ENCODE peak calls at places on chromosomes 16 and 17, in five cellular contexts. One of them, this sample, is unnamed.

GRCh38 chr16:31200821-31201510 is 1.6 kb downstream of the PYCARD start:
- DNase-seq in tibial artery: no peak
- DNase-seq in GM23338: no peak
- DNase-seq in cardiac fibroblast: no peak
- DNase-seq in fibroblast of pulmonary artery: no peak
- DNase-seq in this sample: peak

GRCh38 chr17:42187833-42188232 is 2.6 kb upstream of the HCRT start:
- DNase-seq in cardiac fibroblast: no peak
- DNase-seq in fibroblast of pulmonary artery: no peak
- DNase-seq in tibial artery: no peak
- DNase-seq in GM23338: no peak
- DNase-seq in this sample: no peak

GRCh38 chr17:68514809-68515208 is 2.6 kb downstream of the PRKAR1A start:
- DNase-seq in GM23338: no peak
- DNase-seq in cardiac fibroblast: peak
- DNase-seq in tibial artery: no peak
- DNase-seq in fibroblast of pulmonary artery: peak
- DNase-seq in this sample: peak

GRCh38 chr17:16262201-16262600 is 45.2 kb downstream of the PIGL start:
- DNase-seq in fibroblast of pulmonary artery: no peak
- DNase-seq in GM23338: no peak
- DNase-seq in tibial artery: no peak
- DNase-seq in cardiac fibroblast: no peak
- DNase-seq in this sample: no peak

GRCh38 chr17:47873200-47874090 is 22.5 kb upstream of the SP6 start:
- DNase-seq in tibial artery: no peak
- DNase-seq in GM23338: peak
- DNase-seq in fibroblast of pulmonary artery: no peak
- DNase-seq in cardiac fibroblast: no peak
- DNase-seq in this sample: no peak

GRCh38 chr17:43329183-43329582 is 69.6 kb upstream of the ARL4D start:
- DNase-seq in fibroblast of pulmonary artery: no peak
- DNase-seq in GM23338: no peak
- DNase-seq in cardiac fibroblast: no peak
- DNase-seq in tibial artery: no peak
- DNase-seq in this sample: no peak

GRCh38 chr17:74276561-74277009 is 2.6 kb downstream of the DNAI2 start:
- DNase-seq in tibial artery: peak
- DNase-seq in GM23338: no peak
- DNase-seq in fibroblast of pulmonary artery: peak
- DNase-seq in cardiac fibroblast: peak
- DNase-seq in this sample: peak

GRCh38 chr17:71828182-71828596 is 292.6 kb upstream of the SOX9 start:
- DNase-seq in tibial artery: no peak
- DNase-seq in fibroblast of pulmonary artery: no peak
- DNase-seq in GM23338: peak
- DNase-seq in cardiac fibroblast: peak
- DNase-seq in this sample: no peak

GRCh38 chr17:33779399-33779697 is 475.7 kb upstream of the CCL2 start:
- DNase-seq in tibial artery: no peak
- DNase-seq in fibroblast of pulmonary artery: no peak
- DNase-seq in GM23338: no peak
- DNase-seq in cardiac fibroblast: no peak
- DNase-seq in this sample: no peak
- TF ChIP-seq CTCF in tibial artery: no peak
- TF ChIP-seq CTCF in fibroblast of pulmonary artery: no peak
- TF ChIP-seq CTCF in GM23338: no peak
- TF ChIP-seq CTCF in cardiac fibroblast: no peak
- TF ChIP-seq CTCF in this sample: no peak

GRCh38 chr17:76189741-76190140 is 48.7 kb upstream of the FOXJ1 start:
- DNase-seq in cardiac fibroblast: no peak
- DNase-seq in GM23338: no peak
- DNase-seq in fibroblast of pulmonary artery: no peak
- DNase-seq in tibial artery: no peak
- DNase-seq in this sample: no peak

GRCh38 chr17:76191891-76192290 is 48.4 kb downstream of the RNF157 start:
- DNase-seq in tibial artery: no peak
- DNase-seq in fibroblast of pulmonary artery: no peak
- DNase-seq in cardiac fibroblast: no peak
- DNase-seq in GM23338: no peak
- DNase-seq in this sample: no peak

GRCh38 chr17:76196675-76197074 is 43.6 kb downstream of the RNF157 start:
- DNase-seq in cardiac fibroblast: peak
- DNase-seq in GM23338: no peak
- DNase-seq in fibroblast of pulmonary artery: peak
- DNase-seq in tibial artery: peak
- DNase-seq in this sample: peak

GRCh38 chr17:76195281-76196096 is 44.8 kb downstream of the RNF157 start:
- DNase-seq in GM23338: no peak
- DNase-seq in tibial artery: no peak
- DNase-seq in cardiac fibroblast: no peak
- DNase-seq in fibroblast of pulmonary artery: no peak
- DNase-seq in this sample: no peak

DNA sequence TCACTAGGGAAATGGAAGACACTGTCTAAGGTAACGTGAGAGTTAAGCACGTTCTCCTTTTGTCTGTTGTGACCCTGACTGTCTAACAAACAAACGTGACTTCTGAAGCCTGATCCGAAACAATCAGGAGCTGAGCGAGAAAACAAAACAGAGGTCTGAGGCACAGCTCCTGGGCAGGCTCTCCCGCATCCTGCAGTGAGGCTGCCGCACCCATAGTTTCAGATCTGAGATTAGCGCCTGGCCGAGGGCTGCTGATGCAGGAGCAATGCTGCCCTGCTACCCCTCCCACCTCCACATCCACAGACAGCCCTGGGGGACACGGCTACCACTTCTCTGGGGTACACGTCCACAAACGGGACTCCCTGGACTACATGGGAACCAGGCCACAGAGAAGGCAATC is 46.7 kb downstream of the RNF157 start:
- DNase-seq in cardiac fibroblast: no peak
- DNase-seq in fibroblast of pulmonary artery: no peak
- DNase-seq in tibial artery: no peak
- DNase-seq in GM23338: peak
- DNase-seq in this sample: no peak
- H3K4me3 ChIP-seq in cardiac fibroblast: no peak
- H3K4me3 ChIP-seq in fibroblast of pulmonary artery: no peak
- H3K4me3 ChIP-seq in tibial artery: no peak
- H3K4me3 ChIP-seq in GM23338: no peak
- H3K4me3 ChIP-seq in this sample: no peak

DNA sequence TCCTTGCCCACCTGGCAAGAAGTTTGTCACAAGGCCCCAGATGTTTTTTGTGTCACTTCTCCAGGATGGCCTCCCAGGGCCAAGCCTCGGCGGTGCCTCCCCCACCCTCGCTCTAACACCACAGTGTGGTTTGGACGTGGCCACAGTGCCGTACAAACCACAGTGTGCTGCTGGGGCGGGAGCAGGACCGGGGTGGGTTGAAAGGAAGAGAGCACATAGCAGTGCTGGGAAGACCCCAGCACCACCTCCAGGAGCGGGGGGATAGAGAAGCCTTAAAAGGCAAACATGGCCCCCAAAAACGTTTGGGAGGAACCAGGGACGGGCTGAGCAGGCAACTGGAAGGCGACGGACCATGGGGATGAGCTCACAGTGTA is 5.0 kb upstream of the BCL6B start:
- DNase-seq in cardiac fibroblast: no peak
- DNase-seq in tibial artery: no peak
- DNase-seq in fibroblast of pulmonary artery: no peak
- DNase-seq in GM23338: no peak
- DNase-seq in this sample: no peak
- TF ChIP-seq CTCF in cardiac fibroblast: no peak
- TF ChIP-seq CTCF in tibial artery: no peak
- TF ChIP-seq CTCF in fibroblast of pulmonary artery: no peak
- TF ChIP-seq CTCF in GM23338: no peak
- TF ChIP-seq CTCF in this sample: no peak

DNA sequence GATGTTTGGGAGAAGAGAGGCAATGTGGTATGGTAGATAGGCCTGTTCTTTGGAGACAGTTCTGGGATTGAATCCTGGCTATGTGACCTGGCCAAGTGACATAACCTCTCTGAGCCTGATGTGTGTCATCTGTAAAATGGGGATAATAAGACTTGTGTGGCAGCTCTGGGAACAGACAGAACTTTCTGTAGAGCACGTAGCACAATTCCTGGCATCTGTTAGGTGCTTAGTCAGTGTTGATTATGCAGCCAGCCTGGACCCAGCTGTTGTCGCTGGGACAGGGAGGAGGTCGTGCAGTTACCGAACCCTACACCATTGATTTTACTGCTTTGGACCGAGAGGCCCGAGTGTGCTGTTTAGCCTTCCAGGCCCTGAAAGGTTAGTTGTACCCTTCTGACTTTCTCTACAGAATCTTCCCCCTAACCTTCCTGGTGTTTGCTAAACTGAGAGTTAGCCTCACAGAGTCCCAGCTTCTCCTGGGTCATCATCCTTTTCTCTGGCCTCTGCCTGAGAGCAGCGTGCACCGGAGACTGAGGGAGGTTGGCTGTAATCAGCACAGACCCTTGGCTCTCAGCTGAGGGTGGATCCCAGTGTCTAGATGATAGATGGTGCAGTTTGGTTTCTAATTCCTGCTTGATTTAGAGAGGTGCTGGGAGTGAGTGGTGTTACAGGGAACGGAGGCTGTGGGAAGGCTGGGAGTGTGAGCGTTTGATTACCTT is 31.9 kb downstream of the MSI2 start:
- DNase-seq in fibroblast of pulmonary artery: peak
- DNase-seq in cardiac fibroblast: peak
- DNase-seq in GM23338: no peak
- DNase-seq in tibial artery: no peak
- DNase-seq in this sample: peak
- H3K4me3 ChIP-seq in fibroblast of pulmonary artery: no peak
- H3K4me3 ChIP-seq in cardiac fibroblast: no peak
- H3K4me3 ChIP-seq in GM23338: no peak
- H3K4me3 ChIP-seq in tibial artery: no peak
- H3K4me3 ChIP-seq in this sample: no peak

GRCh38 chr17:82914375-82914774 is 74.6 kb upstream of the ZNF750 start:
- DNase-seq in GM23338: no peak
- DNase-seq in tibial artery: no peak
- DNase-seq in fibroblast of pulmonary artery: no peak
- DNase-seq in cardiac fibroblast: peak
- DNase-seq in this sample: peak

GRCh38 chr17:82915010-82915696 is 75.3 kb upstream of the ZNF750 start:
- DNase-seq in tibial artery: no peak
- DNase-seq in fibroblast of pulmonary artery: no peak
- DNase-seq in cardiac fibroblast: no peak
- DNase-seq in GM23338: peak
- DNase-seq in this sample: no peak

GRCh38 chr17:82912571-82913089 is 72.8 kb upstream of the ZNF750 start:
- DNase-seq in cardiac fibroblast: no peak
- DNase-seq in fibroblast of pulmonary artery: no peak
- DNase-seq in GM23338: no peak
- DNase-seq in tibial artery: no peak
- DNase-seq in this sample: peak

GRCh38 chr17:82911822-82912221 is 72.0 kb upstream of the ZNF750 start:
- DNase-seq in GM23338: no peak
- DNase-seq in cardiac fibroblast: no peak
- DNase-seq in tibial artery: peak
- DNase-seq in fibroblast of pulmonary artery: no peak
- DNase-seq in this sample: no peak

DNA sequence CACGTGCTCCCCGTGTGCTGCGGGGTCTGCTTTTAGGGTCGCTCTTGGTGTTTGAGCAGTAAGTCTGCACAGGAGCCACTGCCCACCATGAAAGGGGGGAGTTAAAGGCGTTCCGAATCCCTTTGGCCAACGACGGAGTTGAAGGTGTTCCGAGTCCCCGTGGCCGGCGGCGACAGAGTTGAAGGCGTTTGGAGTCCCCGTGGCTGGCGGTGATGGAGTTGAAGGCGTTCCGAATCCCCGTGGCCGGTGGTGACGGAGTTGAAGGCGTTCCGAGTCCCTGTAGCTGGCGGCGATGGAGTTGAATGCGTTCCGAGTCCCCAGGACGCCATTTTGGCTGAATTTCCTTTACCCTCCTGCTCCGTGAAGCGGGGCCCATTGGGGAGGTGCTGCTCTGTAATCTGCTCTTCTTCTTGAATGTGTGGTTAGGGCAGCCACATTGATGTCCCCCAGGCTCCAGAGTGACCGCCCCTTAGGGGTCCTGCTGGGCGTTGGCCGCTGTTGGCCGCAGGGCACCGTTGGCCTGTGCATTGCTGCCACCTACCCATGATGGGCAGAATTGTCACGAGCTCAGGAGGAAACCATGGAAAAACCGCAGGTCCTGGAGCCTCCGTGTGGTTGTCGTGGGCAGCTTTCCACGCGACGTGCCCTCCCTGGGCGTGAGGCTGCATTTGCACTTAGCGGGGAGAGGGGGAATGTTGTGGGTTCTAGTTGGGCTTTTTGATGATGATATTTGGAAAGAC is 73.7 kb upstream of the ZNF750 start:
- DNase-seq in GM23338: no peak
- DNase-seq in fibroblast of pulmonary artery: no peak
- DNase-seq in tibial artery: no peak
- DNase-seq in cardiac fibroblast: no peak
- DNase-seq in this sample: no peak
- TF ChIP-seq CTCF in GM23338: peak
- TF ChIP-seq CTCF in fibroblast of pulmonary artery: peak
- TF ChIP-seq CTCF in tibial artery: no peak
- TF ChIP-seq CTCF in cardiac fibroblast: no peak
- TF ChIP-seq CTCF in this sample: peak

DNA sequence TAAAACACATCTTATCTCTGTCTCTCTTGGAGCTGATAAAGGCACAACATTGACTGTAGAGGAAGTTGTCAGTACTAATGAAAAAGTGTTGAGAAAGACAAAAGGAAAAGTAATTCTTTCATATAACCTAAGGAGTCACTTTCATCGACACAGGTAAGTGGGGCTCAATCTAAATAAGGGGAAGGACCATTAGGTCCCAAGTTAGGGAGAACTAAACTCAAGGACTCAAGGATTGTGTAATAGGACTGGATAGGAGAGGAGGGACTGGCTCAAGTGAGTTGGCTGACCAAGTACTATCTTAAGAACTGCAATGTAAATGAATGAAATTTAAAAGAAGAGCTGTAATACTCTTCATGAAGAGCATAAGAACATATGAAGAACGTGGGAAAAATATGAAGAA is 55.7 kb downstream of the GRB7 start:
- DNase-seq in fibroblast of pulmonary artery: no peak
- DNase-seq in cardiac fibroblast: no peak
- DNase-seq in tibial artery: no peak
- DNase-seq in GM23338: no peak
- DNase-seq in this sample: no peak
- H3K4me3 ChIP-seq in fibroblast of pulmonary artery: no peak
- H3K4me3 ChIP-seq in cardiac fibroblast: no peak
- H3K4me3 ChIP-seq in tibial artery: no peak
- H3K4me3 ChIP-seq in GM23338: no peak
- H3K4me3 ChIP-seq in this sample: no peak

DNA sequence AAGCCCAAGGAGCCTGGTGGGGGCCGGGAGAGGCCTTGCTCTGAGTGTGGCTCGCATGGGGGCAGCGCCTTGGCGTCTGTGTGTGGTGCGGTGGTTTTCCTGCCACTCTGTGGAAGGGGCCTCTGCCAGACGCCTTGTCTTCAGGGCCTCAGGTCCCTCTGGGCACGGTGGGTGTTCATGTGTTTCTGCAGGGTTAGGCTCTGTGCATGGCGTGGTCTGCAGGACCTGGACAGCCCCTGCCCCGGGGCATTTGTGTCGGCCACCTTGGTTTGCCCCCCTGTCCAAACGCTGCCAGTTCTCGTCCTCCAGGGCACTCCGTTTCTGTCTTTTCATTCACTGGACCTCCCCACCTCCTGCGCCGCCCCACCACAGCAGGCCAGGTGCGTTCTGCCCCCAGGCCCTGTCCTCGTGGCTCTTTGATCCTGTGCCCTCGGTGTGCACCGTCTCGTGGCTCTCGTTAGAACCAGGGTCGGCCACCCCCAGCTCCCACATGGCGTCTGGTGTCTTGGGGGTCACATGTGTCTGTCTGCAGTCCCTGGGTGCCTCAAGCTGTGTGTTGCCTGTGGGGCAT is 43.7 kb upstream of the ZNF750 start:
- DNase-seq in tibial artery: no peak
- DNase-seq in GM23338: no peak
- DNase-seq in fibroblast of pulmonary artery: no peak
- DNase-seq in cardiac fibroblast: no peak
- DNase-seq in this sample: no peak
- TF ChIP-seq CTCF in tibial artery: no peak
- TF ChIP-seq CTCF in GM23338: no peak
- TF ChIP-seq CTCF in fibroblast of pulmonary artery: no peak
- TF ChIP-seq CTCF in cardiac fibroblast: no peak
- TF ChIP-seq CTCF in this sample: no peak

This sample was measured in fibroblast of mammary gland.